ENCODE peak calls at places on chromosomes 2 and 18, in five cellular contexts. R is MM.1S, E is fibroblast of villous mesenchyme, Q is GM12878, S is ascending aorta. L is an unnamed sample.

GRCh38 chr2:217393585-217394032 is 533.7 kb upstream of the TNP1 start:
- DNase-seq in R (no peak), E (peak), Q (no peak), S (peak), L (no peak)

GRCh38 chr2:241140445-241140840 is 8.8 kb downstream of the PASK start:
- DNase-seq in R (no peak), E (no peak), Q (no peak), S (no peak), L (no peak)

GRCh38 chr2:126751477-126751876 is 95.5 kb downstream of the GYPC start:
- DNase-seq in R (no peak), E (no peak), Q (no peak), S (no peak), L (no peak)

GRCh38 chr2:96924775-96925747 is 55.2 kb upstream of the SEMA4C start:
- DNase-seq in R (no peak), E (no peak), Q (no peak), S (no peak), L (no peak)

GRCh38 chr2:137838255-137839092 is 125.8 kb upstream of the HNMT start:
- DNase-seq in R (peak), E (peak), Q (no peak), S (no peak), L (peak)

GRCh38 chr2:231929961-231930600 is 3.9 kb upstream of the NPPC start:
- DNase-seq in R (no peak), E (peak), Q (no peak), S (peak), L (peak)

GRCh38 chr2:184620367-184620766 is 22.0 kb downstream of the ZNF804A start:
- DNase-seq in R (no peak), E (no peak), Q (no peak), S (no peak), L (no peak)

GRCh38 chr2:234990300-234990699 is 38.5 kb downstream of the SH3BP4 start:
- DNase-seq in R (no peak), E (no peak), Q (no peak), S (no peak), L (no peak)

GRCh38 chr18:51168960-51169662 is 28.4 kb downstream of the MEX3C start:
- DNase-seq in R (peak), E (no peak), Q (no peak), S (no peak), L (no peak)

GRCh38 chr2:234496442-234496834 is 443 bp downstream of the ARL4C start:
- DNase-seq in R (peak), E (no peak), Q (no peak), S (no peak), L (peak)

GRCh38 chr2:170711774-170712652 is 3.1 kb upstream of the SP5 start:
- DNase-seq in R (no peak), E (no peak), Q (no peak), S (no peak), L (no peak)

GRCh38 chr2:56299166-56299806 is 115.5 kb downstream of the CCDC85A start:
- DNase-seq in R (no peak), E (no peak), Q (no peak), S (no peak), L (no peak)

GRCh38 chr2:46232860-46233259 is 64.3 kb upstream of the EPAS1 start:
- DNase-seq in R (no peak), E (no peak), Q (no peak), S (no peak), L (no peak)

GRCh38 chr2:2763351-2763997 is 432.4 kb upstream of the MYT1L start:
- DNase-seq in R (no peak), E (no peak), Q (no peak), S (no peak), L (no peak)

GRCh38 chr2:205734436-205734835 is 52.1 kb downstream of the NRP2 start:
- DNase-seq in R (no peak), E (peak), Q (no peak), S (no peak), L (peak)

GRCh38 chr2:37648316-37649011 is 23.0 kb downstream of the CDC42EP3 start:
- DNase-seq in R (no peak), E (no peak), Q (no peak), S (peak), L (peak)

GRCh38 chr2:211846031-211846400 is 692.6 kb downstream of the ERBB4 start:
- DNase-seq in R (no peak), E (no peak), Q (no peak), S (no peak), L (no peak)

GRCh38 chr2:38093503-38093902 is 17.6 kb upstream of the CYP1B1 start:
- DNase-seq in R (no peak), E (no peak), Q (no peak), S (no peak), L (peak)

GRCh38 chr18:68840554-68841263 is 42.8 kb downstream of the CCDC102B start:
- DNase-seq in R (no peak), E (peak), Q (no peak), S (no peak), L (peak)

GRCh38 chr2:152925540-152926448 is 207.4 kb downstream of the ARL6IP6 start:
- DNase-seq in R (peak), E (peak), Q (peak), S (no peak), L (peak)

GRCh38 chr2:29236074-29236473 is 120.9 kb downstream of the CLIP4 start:
- DNase-seq in R (no peak), E (no peak), Q (no peak), S (no peak), L (no peak)

GRCh38 chr2:100248044-100248330 is 74.3 kb downstream of the LONRF2 start:
- DNase-seq in R (no peak), E (no peak), Q (no peak), S (no peak), L (no peak)

GRCh38 chr2:25740810-25741381 is 67.5 kb upstream of the DTNB start:
- DNase-seq in R (no peak), E (peak), Q (no peak), S (no peak), L (peak)

GRCh38 chr2:178895171-178895570 is 87.9 kb upstream of the TTN start:
- DNase-seq in R (no peak), E (no peak), Q (no peak), S (no peak), L (no peak)

GRCh38 chr2:1625281-1626001 is 118.9 kb downstream of the PXDN start:
- DNase-seq in R (no peak), E (peak), Q (no peak), S (no peak), L (peak)

GRCh38 chr18:39434223-39434622 is 1868.6 kb upstream of the CELF4 start:
- DNase-seq in R (no peak), E (peak), Q (no peak), S (no peak), L (peak)

GRCh38 chr2:192067631-192068030 is 127.1 kb downstream of the TMEFF2 start:
- DNase-seq in R (no peak), E (no peak), Q (no peak), S (no peak), L (no peak)

GRCh38 chr2:37881397-37881796 is 43.7 kb upstream of the RMDN2 start:
- DNase-seq in R (no peak), E (no peak), Q (no peak), S (no peak), L (no peak)

GRCh38 chr2:235483313-235483712 is 10.5 kb upstream of the AGAP1 start:
- DNase-seq in R (no peak), E (no peak), Q (no peak), S (no peak), L (no peak)

GRCh38 chr2:120823551-120823950 is 87.9 kb downstream of the GLI2 start:
- DNase-seq in R (no peak), E (peak), Q (no peak), S (no peak), L (no peak)

GRCh38 chr2:105746177-105747080 is 1.7 kb downstream of the NCK2 start:
- DNase-seq in R (peak), E (no peak), Q (peak), S (peak), L (no peak)

GRCh38 chr2:188142636-188143035 is 149.0 kb upstream of the GULP1 start:
- DNase-seq in R (no peak), E (peak), Q (no peak), S (no peak), L (peak)

GRCh38 chr2:119231975-119232665 is 8.5 kb downstream of the STEAP3 start:
- DNase-seq in R (no peak), E (no peak), Q (no peak), S (no peak), L (peak)

GRCh38 chr18:3122851-3123250 is 96.9 kb downstream of the MYOM1 start:
- DNase-seq in R (no peak), E (no peak), Q (no peak), S (no peak), L (no peak)

DNA sequence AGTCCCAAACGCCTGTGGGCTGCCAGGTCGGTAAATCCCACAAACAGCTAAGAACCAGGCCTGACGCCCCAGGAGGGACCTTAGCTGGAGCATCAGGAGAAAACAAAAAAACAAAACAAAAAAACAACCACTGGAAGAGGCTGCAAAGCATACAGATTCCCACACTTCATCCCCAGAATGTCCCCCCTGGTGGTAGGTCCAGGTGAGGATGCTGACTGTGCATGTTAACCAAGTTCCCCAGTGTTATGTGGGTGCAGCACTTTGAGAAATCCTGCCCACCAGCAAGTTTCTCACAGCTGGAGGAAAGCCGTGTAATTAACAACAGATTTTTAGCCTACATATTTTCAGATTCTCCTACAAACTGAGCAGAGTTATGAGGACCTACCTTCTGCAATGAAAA is 15.1 kb downstream of the ST3GAL5 start:
- DNase-seq in R (no peak), E (no peak), Q (no peak), S (peak), L (no peak)
- TF ChIP-seq CTCF in R (no peak), E (peak), Q (peak), S (no peak), L (peak)

GRCh38 chr2:69636395-69636794 is 7.1 kb downstream of the AAK1 start:
- DNase-seq in R (no peak), E (no peak), Q (no peak), S (no peak), L (no peak)

GRCh38 chr2:69634197-69634821 is 9.2 kb downstream of the AAK1 start:
- DNase-seq in R (no peak), E (no peak), Q (no peak), S (no peak), L (peak)

GRCh38 chr2:69638630-69639029 is 4.9 kb downstream of the AAK1 start:
- DNase-seq in R (no peak), E (no peak), Q (no peak), S (no peak), L (no peak)

GRCh38 chr2:69637923-69638322 is 5.6 kb downstream of the AAK1 start:
- DNase-seq in R (no peak), E (no peak), Q (no peak), S (no peak), L (no peak)

GRCh38 chr2:69635426-69635825 is 8.1 kb downstream of the AAK1 start:
- DNase-seq in R (no peak), E (no peak), Q (no peak), S (no peak), L (no peak)
- H3K4me3 ChIP-seq in R (no peak), E (no peak), Q (no peak), S (no peak), L (no peak)

GRCh38 chr2:238872628-238873400 is 24.9 kb downstream of the TWIST2 start:
- DNase-seq in R (no peak), E (no peak), Q (no peak), S (peak), L (no peak)
- TF ChIP-seq CTCF in R (no peak), E (no peak), Q (no peak), S (no peak), L (no peak)

DNA sequence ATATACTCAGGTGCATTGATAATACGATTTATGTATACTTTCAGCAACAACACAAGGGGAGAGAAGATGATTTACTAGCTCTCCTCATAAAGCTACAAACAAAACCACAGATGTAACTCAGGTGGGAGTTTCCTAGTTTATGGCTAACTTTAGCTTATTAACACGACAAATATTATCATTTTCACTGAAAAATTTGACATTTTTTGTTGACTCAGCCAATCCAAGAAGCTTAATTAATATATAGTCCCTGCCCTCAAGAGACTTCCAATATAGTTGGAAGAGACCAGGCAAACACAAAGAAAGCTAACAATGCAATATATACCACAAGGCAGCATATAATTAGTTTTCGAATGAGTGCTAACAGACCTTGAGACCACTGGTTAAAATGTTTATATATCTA is 786 bp downstream of the WDR12 start:
- DNase-seq in R (no peak), E (no peak), Q (no peak), S (no peak), L (no peak)
- H3K4me3 ChIP-seq in R (peak), E (peak), Q (peak), S (peak), L (peak)

GRCh38 chr2:41962912-41963652 is 84.7 kb upstream of the PKDCC start:
- DNase-seq in R (no peak), E (peak), Q (no peak), S (no peak), L (peak)
- TF ChIP-seq CTCF in R (no peak), E (no peak), Q (no peak), S (no peak), L (no peak)